ENCODE peak calls at places on chromosomes 6 and 20, in six cellular contexts. Y is tibial nerve, V is esophagus muscularis mucosa, P is testis, Z is IMR-90, R is adrenal gland. B is an unnamed sample. For H3K36me3, the result is how much of the 10 kb centered on the place peaks cover.

GRCh38 chr6:8857160-8857559 is 421.8 kb upstream of the SLC35B3 start:
- DNase-seq in V (no peak), Y (no peak), Z (no peak), R (no peak), P (no peak), B (no peak)

GRCh38 chr20:35561268-35561667 is 19.4 kb downstream of the ERGIC3 start:
- DNase-seq in Y (no peak), V (no peak), Z (peak), R (no peak), P (peak), B (no peak)

GRCh38 chr20:9269280-9269971 is 200.5 kb downstream of the PLCB4 start:
- DNase-seq in Z (peak), P (no peak), R (no peak), V (no peak), Y (no peak), B (no peak)

GRCh38 chr6:63636516-63636968 is 940 bp downstream of the PHF3 start:
- DNase-seq in R (peak), V (no peak), P (peak), Y (peak), Z (peak), B (no peak)

GRCh38 chr20:44404204-44405181 is 49.0 kb downstream of the HNF4A start:
- DNase-seq in V (no peak), Z (no peak), Y (no peak), R (no peak), P (no peak), B (no peak)

GRCh38 chr20:56607061-56607704 is 21.9 kb upstream of the TFAP2C start:
- DNase-seq in P (no peak), Z (no peak), V (no peak), R (no peak), Y (no peak), B (no peak)

GRCh38 chr6:127515234-127515793 is 3.8 kb downstream of the MTCL3 start:
- DNase-seq in Y (no peak), Z (no peak), P (no peak), R (no peak), V (no peak), B (no peak)

GRCh38 chr6:42693725-42694323 is 28.6 kb downstream of the PRPH2 start:
- DNase-seq in Z (no peak), P (no peak), V (no peak), R (no peak), Y (no peak), B (no peak)

GRCh38 chr20:44642203-44643153 is 9.0 kb downstream of the ADA start:
- DNase-seq in R (peak), Z (peak), P (peak), V (no peak), Y (peak), B (peak)

GRCh38 chr6:143583542-143584330 is 72.2 kb upstream of the FUCA2 start:
- DNase-seq in V (no peak), Y (no peak), Z (peak), R (no peak), P (no peak), B (no peak)

GRCh38 chr20:2946988-2947961 is 74.0 kb downstream of the PTPRA start:
- DNase-seq in Y (peak), P (peak), R (no peak), Z (peak), V (no peak), B (no peak)

GRCh38 chr20:17871861-17872260 is 96.7 kb downstream of the SNX5 start:
- DNase-seq in P (no peak), Y (no peak), V (no peak), R (no peak), Z (no peak), B (peak)

GRCh38 chr6:86030875-86031274 is 388.2 kb upstream of the SYNCRIP start:
- DNase-seq in Z (no peak), P (no peak), Y (no peak), R (no peak), V (no peak), B (no peak)

GRCh38 chr6:43228951-43229802 is at the start of gene DNPH1:
- DNase-seq in P (peak), Z (peak), Y (peak), V (no peak), R (peak), B (peak)

GRCh38 chr20:13799974-13800373 is 15.1 kb downstream of the NDUFAF5 start:
- DNase-seq in P (no peak), Y (no peak), Z (no peak), R (no peak), V (no peak), B (no peak)

GRCh38 chr20:13794667-13795066 is 9.8 kb downstream of the NDUFAF5 start:
- DNase-seq in P (no peak), Z (no peak), V (no peak), Y (no peak), R (no peak), B (no peak)

GRCh38 chr20:13800728-13801134 is 15.9 kb downstream of the NDUFAF5 start:
- DNase-seq in Z (peak), V (peak), P (peak), R (peak), Y (peak), B (peak)

DNA sequence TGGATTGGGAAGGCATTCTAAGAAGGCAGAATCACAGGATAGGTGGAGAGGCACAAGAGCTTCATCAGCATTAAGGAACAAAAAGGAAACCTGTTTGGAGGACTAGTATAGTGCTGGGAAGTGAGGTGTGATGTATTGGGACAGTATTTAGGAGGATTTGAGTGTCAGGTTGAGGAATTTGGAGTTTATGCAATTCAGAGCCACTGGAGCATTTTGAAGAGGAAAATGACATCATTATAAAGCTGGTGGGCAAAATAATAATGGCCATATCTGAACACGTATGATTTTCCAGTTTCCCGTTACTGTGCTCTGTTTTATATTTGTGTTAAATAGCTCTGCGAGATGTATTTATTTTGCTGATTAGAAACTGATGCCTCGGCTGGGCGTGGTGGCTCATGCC is 14.2 kb downstream of the NDUFAF5 start:
- DNase-seq in V (no peak), Z (no peak), P (no peak), R (no peak), Y (no peak), B (no peak)
- H3K36me3 ChIP-seq in V (under half), Z (under half), P (under half), R (half or more), Y (under half), B (half or more)

GRCh38 chr20:50655325-50655880 is 35.9 kb downstream of the RIPOR3 start:
- DNase-seq in Z (peak), P (peak), V (no peak), R (peak), Y (peak), B (peak)
- TF ChIP-seq POLR2A in Z (no peak), P (no peak), V (no peak), R (no peak), Y (no peak), B (no peak)

GRCh38 chr6:46704562-46704961 is 16.9 kb downstream of the TDRD6 start:
- DNase-seq in Z (no peak), V (no peak), R (no peak), Y (no peak), P (peak), B (no peak)
- TF ChIP-seq CTCF in Z (no peak), V (no peak), R (no peak), Y (no peak), P (no peak), B (no peak)

DNA sequence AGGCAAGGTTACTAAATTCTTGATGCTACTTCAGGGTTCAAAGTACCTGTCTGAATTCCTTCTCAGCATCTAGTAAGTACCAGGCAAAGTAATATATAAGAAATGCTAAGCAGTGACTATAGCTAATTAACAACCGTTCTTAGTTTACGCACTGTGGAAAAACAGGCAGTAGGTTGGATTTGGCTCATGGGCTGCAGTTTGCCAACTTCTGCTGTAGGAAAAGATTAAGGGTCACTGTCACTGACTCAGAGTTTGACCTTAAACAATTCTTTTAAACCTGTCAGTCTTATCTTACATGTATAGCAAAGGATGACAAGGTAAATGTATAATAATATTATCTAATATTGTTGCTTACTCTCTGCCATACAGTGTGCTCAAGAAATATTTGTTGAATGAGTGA is 42.3 kb downstream of the CTNNBL1 start:
- DNase-seq in V (no peak), Z (no peak), Y (no peak), R (no peak), P (no peak), B (no peak)
- H3K36me3 ChIP-seq in V (under half), Z (under half), Y (under half), R (under half), P (under half), B (under half)

DNA sequence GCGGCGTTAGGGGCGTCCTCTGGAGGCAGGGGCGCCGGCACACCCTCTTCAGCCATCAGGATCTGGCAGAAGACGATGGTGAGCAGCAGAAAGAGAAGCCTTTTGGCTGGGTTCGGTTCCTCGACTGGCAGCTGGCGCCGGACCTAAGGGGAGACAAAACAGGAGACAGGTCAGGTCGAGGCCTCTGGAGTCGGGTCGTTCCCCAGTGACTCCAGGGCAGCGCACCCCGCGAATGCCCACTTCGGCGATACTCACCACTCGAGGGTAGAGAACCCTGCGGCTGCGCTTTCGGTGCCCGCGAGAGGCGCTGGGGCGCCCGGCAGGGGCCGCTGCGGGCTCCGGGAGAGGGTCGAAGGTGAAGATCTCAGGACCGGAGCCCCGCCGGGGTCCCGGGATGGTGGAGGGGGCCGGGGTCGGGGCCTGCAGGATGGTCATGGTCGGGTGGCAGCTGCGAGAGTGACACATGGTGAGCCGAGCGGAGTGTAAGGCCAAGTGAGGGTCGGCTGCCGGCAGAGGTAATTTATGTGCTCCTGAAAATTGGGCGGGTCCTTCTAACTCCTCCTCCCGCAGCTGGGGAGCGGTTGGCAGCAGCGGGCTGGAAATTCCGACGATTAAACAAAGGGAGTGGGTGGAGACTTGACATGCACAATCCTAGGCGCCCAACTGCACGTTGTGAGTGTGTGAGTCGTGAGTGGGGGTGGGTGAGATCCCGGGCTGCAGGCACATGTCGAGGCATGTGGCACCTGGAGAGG is at the start of gene IER3:
- DNase-seq in R (peak), Z (peak), V (peak), Y (peak), P (peak), B (peak)
- TF ChIP-seq POLR2A in R (peak), Z (peak), V (peak), Y (peak), P (no peak), B (peak)

DNA sequence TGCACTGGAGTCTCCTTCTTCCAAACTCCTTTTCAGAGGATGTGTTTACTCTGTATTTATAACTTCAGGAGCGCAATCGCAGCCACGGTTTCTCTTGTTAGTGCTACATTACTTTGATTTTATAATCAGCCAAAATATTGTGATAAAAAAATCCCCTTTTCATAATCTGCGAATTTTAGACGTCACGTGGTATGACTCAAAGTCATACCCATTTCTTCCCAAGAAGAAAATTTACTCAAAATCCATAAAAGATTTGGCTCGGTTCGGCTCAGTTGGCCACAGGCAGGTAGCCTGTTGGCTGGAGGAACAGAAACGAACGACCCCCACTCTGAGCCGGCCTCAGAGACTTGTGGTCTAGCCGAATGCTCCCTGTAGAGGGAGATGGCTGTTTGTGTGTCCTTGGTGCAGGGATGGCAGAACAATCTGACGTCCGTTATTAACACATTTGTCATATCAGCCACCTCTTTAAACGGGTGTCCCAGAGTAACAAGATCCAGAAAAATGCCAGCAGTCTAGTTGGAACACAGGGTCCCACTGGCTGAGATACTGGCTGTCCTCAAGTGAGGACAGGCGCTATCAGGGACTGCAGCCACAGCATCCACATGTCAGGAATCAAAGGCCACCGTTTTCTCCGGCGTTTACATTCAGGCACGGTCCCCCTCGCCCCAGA is 247.6 kb downstream of the DLL1 start:
- DNase-seq in P (no peak), R (no peak), Y (no peak), Z (no peak), V (no peak), B (peak)
- TF ChIP-seq CTCF in P (no peak), R (no peak), Y (no peak), Z (no peak), V (no peak), B (no peak)

GRCh38 chr6:135202821-135203220 is 21.7 kb downstream of the MYB start:
- DNase-seq in Z (no peak), R (no peak), P (no peak), V (no peak), Y (no peak), B (no peak)
- H3K36me3 ChIP-seq in Z (under half), R (under half), P (under half), V (under half), Y (under half), B (under half)

GRCh38 chr6:32969685-32970412 is 1.5 kb downstream of the BRD2 start:
- DNase-seq in R (peak), Z (peak), P (peak), Y (peak), V (peak), B (peak)

GRCh38 chr6:32968770-32969684 is 633 bp downstream of the BRD2 start:
- DNase-seq in V (peak), Z (peak), Y (peak), P (peak), R (peak), B (peak)

GRCh38 chr6:32968093-32968769 is at the start of gene BRD2:
- DNase-seq in Z (peak), R (peak), Y (peak), V (peak), P (peak), B (peak)

GRCh38 chr6:32965901-32966300 is 2.5 kb upstream of the BRD2 start:
- DNase-seq in R (no peak), Y (no peak), V (peak), P (no peak), Z (peak), B (no peak)

DNA sequence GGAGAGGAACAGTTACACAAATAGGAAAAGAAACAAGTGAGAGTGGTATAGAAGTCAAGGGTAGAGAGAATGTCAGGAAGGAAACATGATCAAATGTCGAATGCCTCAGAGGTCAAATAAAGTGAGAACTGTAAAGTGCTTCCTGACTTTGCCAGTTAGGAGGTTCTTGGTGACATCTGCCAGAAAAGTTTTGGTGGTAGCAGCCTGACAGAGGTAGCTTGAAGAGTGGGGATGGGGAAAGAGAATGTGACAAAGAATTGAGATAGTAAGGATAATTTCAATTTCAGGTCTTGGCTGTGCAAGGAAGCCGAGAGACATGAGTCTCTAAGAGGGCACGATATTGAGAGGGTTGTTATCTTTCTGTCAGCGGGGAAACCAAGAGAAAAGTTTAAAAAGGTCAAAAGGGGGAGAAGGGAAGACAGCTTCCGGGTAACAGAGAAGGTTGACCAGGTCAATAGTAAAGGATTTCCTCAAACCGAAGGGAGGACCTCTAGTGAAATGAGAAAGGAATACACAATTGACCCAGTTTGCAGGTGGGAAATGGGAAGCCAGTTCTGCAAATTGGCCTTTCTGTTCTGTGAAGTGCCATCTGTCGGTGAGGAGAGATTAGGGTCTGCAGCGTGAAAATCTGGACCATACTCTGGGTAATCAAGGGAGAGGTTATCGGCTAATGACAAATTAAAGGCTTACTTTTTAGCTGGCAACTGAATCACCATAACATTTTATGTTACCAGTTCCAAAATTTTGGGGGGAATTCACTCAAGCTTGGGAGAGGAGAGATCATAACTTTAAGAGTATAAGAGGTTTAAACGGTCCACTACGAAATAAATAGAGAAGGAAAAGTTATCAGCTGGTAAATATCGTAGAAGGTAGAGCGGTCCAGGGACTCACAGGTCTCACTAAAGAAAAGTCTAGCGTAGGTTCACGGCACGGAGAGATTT is 973 bp upstream of the BRD2 start:
- DNase-seq in R (no peak), Z (peak), Y (peak), P (no peak), V (peak), B (no peak)
- TF ChIP-seq POLR2A in R (peak), Z (no peak), Y (no peak), P (no peak), V (no peak), B (no peak)

B was measured in sigmoid colon.